ENCODE peak calls at places on chromosomes 13 and 19, in ten cellular contexts. M is germinal center; O is brain microvascular endothelial cell; X is stimulated activated effector memory CD8-positive, alpha-beta T cell treated with anti-CD3 and anti-CD28 coated beads, Interleukin-12 subunit alpha, Interleukin-12 subunit beta, amount 100 ng/mL, for 72 hours; K is uterus; Q is EL; B is SW480; G is stomach; A is activated CD4-positive, alpha-beta T cell treated with anti-CD3 and anti-CD28 coated beads for 4 hours; V is colonic mucosa. T is an unnamed sample.

GRCh38 chr19:13979224-13979623 is 26.9 kb downstream of the RFX1 start:
- DNase-seq in M (no peak), O (no peak), X (no peak), K (no peak), Q (no peak), B (no peak), G (no peak), A (no peak), V (no peak), T (no peak)

GRCh38 chr13:35648109-35648508 is 171.6 kb upstream of the MAB21L1 start:
- DNase-seq in M (no peak), O (peak), X (no peak), K (no peak), Q (peak), B (no peak), G (no peak), A (no peak), V (no peak), T (no peak)

GRCh38 chr19:50003254-50003788 is 21.9 kb downstream of the VRK3 start:
- DNase-seq in M (no peak), O (no peak), X (no peak), K (no peak), Q (no peak), B (no peak), G (no peak), A (no peak), V (no peak), T (no peak)

GRCh38 chr13:95020298-95020987 is 280.8 kb downstream of the ABCC4 start:
- DNase-seq in M (no peak), O (peak), X (no peak), K (no peak), Q (no peak), B (peak), G (no peak), A (no peak), V (no peak), T (no peak)

GRCh38 chr13:110457361-110457760 is 104.2 kb downstream of the RAB20 start:
- DNase-seq in M (no peak), O (no peak), X (no peak), K (no peak), Q (no peak), B (no peak), G (no peak), A (no peak), V (no peak), T (no peak)

GRCh38 chr19:1081301-1082164 is 13.6 kb downstream of the POLR2E start:
- DNase-seq in M (no peak), O (no peak), X (no peak), K (no peak), Q (no peak), B (no peak), G (no peak), A (no peak), V (no peak), T (no peak)

GRCh38 chr19:50358483-50359431 is 6.7 kb downstream of the NAPSA start:
- DNase-seq in M (peak), O (no peak), X (peak), K (peak), Q (peak), B (no peak), G (peak), A (peak), V (peak), T (peak)

GRCh38 chr13:75836441-75836840 is 200.3 kb downstream of the LMO7 start:
- DNase-seq in M (no peak), O (no peak), X (no peak), K (no peak), Q (no peak), B (no peak), G (peak), A (no peak), V (peak), T (peak)

GRCh38 chr19:10636304-10636972 is 11.1 kb downstream of the SLC44A2 start:
- DNase-seq in M (no peak), O (no peak), X (no peak), K (no peak), Q (no peak), B (no peak), G (peak), A (no peak), V (no peak), T (peak)

GRCh38 chr13:86757236-86757978 is 913.8 kb upstream of the SLITRK5 start:
- DNase-seq in M (no peak), O (no peak), X (peak), K (no peak), Q (no peak), B (no peak), G (no peak), A (no peak), V (no peak), T (no peak)

GRCh38 chr19:58330458-58330857 is 3.7 kb downstream of the ZSCAN22 start:
- DNase-seq in M (no peak), O (peak), X (no peak), K (no peak), Q (peak), B (peak), G (peak), A (no peak), V (no peak), T (no peak)

GRCh38 chr19:42092350-42092749 is 16.4 kb downstream of the ZNF574 start:
- DNase-seq in M (no peak), O (no peak), X (no peak), K (peak), Q (peak), B (peak), G (peak), A (peak), V (peak), T (peak)

GRCh38 chr19:50478901-50479715 is 2.5 kb upstream of the GARIN5A start:
- DNase-seq in M (no peak), O (peak), X (no peak), K (no peak), Q (peak), B (no peak), G (no peak), A (no peak), V (no peak), T (no peak)

GRCh38 chr19:38277969-38278680 is 13.8 kb downstream of the SPINT2 start:
- DNase-seq in M (no peak), O (no peak), X (no peak), K (peak), Q (peak), B (no peak), G (peak), A (no peak), V (no peak), T (peak)

GRCh38 chr13:25249001-25249543 is 38.2 kb downstream of the MTMR6 start:
- DNase-seq in M (no peak), O (peak), X (no peak), K (no peak), Q (peak), B (peak), G (no peak), A (no peak), V (no peak), T (peak)

GRCh38 chr13:103762523-103762922 is 696.3 kb upstream of the SLC10A2 start:
- DNase-seq in M (no peak), O (no peak), X (no peak), K (no peak), Q (no peak), B (no peak), G (no peak), A (no peak), V (no peak), T (no peak)

GRCh38 chr13:99980201-99981114 is 1.1 kb upstream of the ZIC2 start:
- DNase-seq in M (peak), O (peak), X (peak), K (no peak), Q (peak), B (peak), G (peak), A (peak), V (peak), T (peak)

GRCh38 chr19:35718345-35719041 is 690 bp downstream of the KMT2B start:
- DNase-seq in M (peak), O (no peak), X (peak), K (peak), Q (peak), B (peak), G (peak), A (peak), V (peak), T (peak)

GRCh38 chr19:45097450-45097775 is 4.4 kb downstream of the PPP1R37 start:
- DNase-seq in M (no peak), O (no peak), X (no peak), K (no peak), Q (no peak), B (no peak), G (no peak), A (no peak), V (no peak), T (no peak)

GRCh38 chr13:101080616-101081015 is 335.7 kb downstream of the NALCN start:
- DNase-seq in M (no peak), O (no peak), X (no peak), K (no peak), Q (no peak), B (no peak), G (no peak), A (no peak), V (no peak), T (no peak)

GRCh38 chr13:66875264-66875663 is 354.9 kb downstream of the PCDH9 start:
- DNase-seq in M (no peak), O (no peak), X (no peak), K (no peak), Q (no peak), B (no peak), G (no peak), A (no peak), V (no peak), T (no peak)

GRCh38 chr13:101988140-101988539 is 413.7 kb downstream of the FGF14 start:
- DNase-seq in M (no peak), O (no peak), X (no peak), K (no peak), Q (no peak), B (no peak), G (no peak), A (no peak), V (no peak), T (no peak)

GRCh38 chr19:34504273-34504808 is 22.8 kb downstream of the WTIP start:
- DNase-seq in M (no peak), O (no peak), X (no peak), K (no peak), Q (no peak), B (no peak), G (no peak), A (no peak), V (no peak), T (no peak)

GRCh38 chr19:34254552-34255432 is at the start of gene GARRE1:
- DNase-seq in M (peak), O (no peak), X (peak), K (no peak), Q (peak), B (peak), G (peak), A (peak), V (peak), T (peak)

GRCh38 chr19:53960187-53960586 is 2.5 kb upstream of the CACNG8 start:
- DNase-seq in M (no peak), O (no peak), X (no peak), K (no peak), Q (no peak), B (no peak), G (no peak), A (no peak), V (no peak), T (no peak)

GRCh38 chr19:36079389-36079788 is 24.7 kb downstream of the WDR62 start:
- DNase-seq in M (no peak), O (no peak), X (no peak), K (no peak), Q (no peak), B (no peak), G (no peak), A (no peak), V (no peak), T (no peak)

GRCh38 chr19:10000171-10000826 is 10.0 kb downstream of the COL5A3 start:
- DNase-seq in M (peak), O (peak), X (peak), K (peak), Q (peak), B (peak), G (peak), A (peak), V (peak), T (peak)

GRCh38 chr19:18591735-18592385 is 3.3 kb downstream of the REX1BD start:
- DNase-seq in M (no peak), O (no peak), X (no peak), K (no peak), Q (no peak), B (no peak), G (no peak), A (no peak), V (no peak), T (no peak)

GRCh38 chr19:58395220-58395978 is at the start of gene RNF225:
- DNase-seq in M (no peak), O (no peak), X (no peak), K (no peak), Q (no peak), B (no peak), G (no peak), A (no peak), V (peak), T (no peak)

GRCh38 chr19:33376423-33376822 is 2.9 kb downstream of the CEBPG start:
- DNase-seq in M (no peak), O (peak), X (no peak), K (peak), Q (peak), B (peak), G (peak), A (no peak), V (peak), T (peak)

GRCh38 chr13:41456768-41457588 is at the start of gene RGCC:
- DNase-seq in M (peak), O (peak), X (peak), K (peak), Q (peak), B (peak), G (peak), A (peak), V (peak), T (peak)

GRCh38 chr13:46367622-46368327 is 19.3 kb downstream of the RUBCNL start:
- DNase-seq in M (no peak), O (peak), X (no peak), K (no peak), Q (peak), B (no peak), G (no peak), A (no peak), V (no peak), T (no peak)

GRCh38 chr13:86298741-86299140 is 499.5 kb upstream of the SLITRK6 start:
- DNase-seq in M (no peak), O (no peak), X (no peak), K (no peak), Q (no peak), B (no peak), G (no peak), A (no peak), V (no peak), T (no peak)

GRCh38 chr13:38766799-38767198 is 79.9 kb downstream of the FREM2 start:
- DNase-seq in M (no peak), O (no peak), X (no peak), K (no peak), Q (no peak), B (no peak), G (no peak), A (no peak), V (no peak), T (no peak)

GRCh38 chr19:8831832-8832131 is 322 bp downstream of the ZNF558 start:
- DNase-seq in M (no peak), O (no peak), X (no peak), K (no peak), Q (no peak), B (no peak), G (no peak), A (no peak), V (no peak), T (no peak)

GRCh38 chr19:47110521-47111080 is 3.0 kb downstream of the ZC3H4 start:
- DNase-seq in M (no peak), O (no peak), X (no peak), K (no peak), Q (no peak), B (peak), G (no peak), A (peak), V (peak), T (no peak)

GRCh38 chr19:46746281-46746965 is at the start of gene STRN4:
- DNase-seq in M (peak), O (no peak), X (peak), K (no peak), Q (peak), B (no peak), G (peak), A (peak), V (no peak), T (no peak)

GRCh38 chr19:5086725-5087439 is 118.0 kb downstream of the KDM4B start:
- DNase-seq in M (no peak), O (no peak), X (no peak), K (no peak), Q (no peak), B (peak), G (no peak), A (no peak), V (no peak), T (peak)

GRCh38 chr19:23917856-23918255 is 3.2 kb downstream of the ZNF726 start:
- DNase-seq in M (no peak), O (no peak), X (no peak), K (no peak), Q (no peak), B (no peak), G (no peak), A (no peak), V (no peak), T (peak)